ENCODE peak calls at places on chromosomes 6 and 20, in eight cellular contexts. One of them, this sample, is unnamed.

GRCh38 chr20:20628314-20628713 is 84.1 kb downstream of the RALGAPA2 start:
- DNase-seq in GM12878: no peak
- DNase-seq in AG09309: no peak
- DNase-seq in epithelial cell of esophagus: no peak
- DNase-seq in endothelial cell: no peak
- DNase-seq in stomach: no peak
- DNase-seq in H9: no peak
- DNase-seq in mammary epithelial cell: no peak
- DNase-seq in this sample: no peak

GRCh38 chr20:36572701-36573102 is 695 bp upstream of the TGIF2 start:
- DNase-seq in AG09309: no peak
- DNase-seq in stomach: peak; percentile 36
- DNase-seq in endothelial cell: peak; percentile 31
- DNase-seq in H9: peak; percentile 51
- DNase-seq in GM12878: no peak
- DNase-seq in epithelial cell of esophagus: peak; percentile 46
- DNase-seq in mammary epithelial cell: peak; percentile 24
- DNase-seq in this sample: no peak

GRCh38 chr20:11890331-11891080 is 27.2 kb upstream of the BTBD3 start:
- DNase-seq in endothelial cell: peak; percentile 93
- DNase-seq in epithelial cell of esophagus: peak; percentile 90
- DNase-seq in mammary epithelial cell: peak; percentile 84
- DNase-seq in stomach: peak; percentile 91
- DNase-seq in AG09309: peak; percentile 47
- DNase-seq in H9: peak; percentile 97
- DNase-seq in GM12878: peak; percentile 21
- DNase-seq in this sample: peak; percentile 97

GRCh38 chr6:21726676-21727075 is 133.1 kb downstream of the SOX4 start:
- DNase-seq in endothelial cell: no peak
- DNase-seq in H9: no peak
- DNase-seq in epithelial cell of esophagus: peak; percentile 21
- DNase-seq in GM12878: no peak
- DNase-seq in stomach: no peak
- DNase-seq in AG09309: no peak
- DNase-seq in mammary epithelial cell: no peak
- DNase-seq in this sample: no peak

GRCh38 chr6:19869464-19869863 is 32.3 kb downstream of the ID4 start:
- DNase-seq in mammary epithelial cell: no peak
- DNase-seq in H9: no peak
- DNase-seq in stomach: no peak
- DNase-seq in epithelial cell of esophagus: no peak
- DNase-seq in GM12878: no peak
- DNase-seq in AG09309: no peak
- DNase-seq in endothelial cell: no peak
- DNase-seq in this sample: peak; percentile 49

GRCh38 chr6:79946242-79946641 is 1.1 kb downstream of the ELOVL4 start:
- DNase-seq in H9: peak; percentile 47
- DNase-seq in AG09309: no peak
- DNase-seq in mammary epithelial cell: peak; percentile 11
- DNase-seq in epithelial cell of esophagus: peak; percentile 34
- DNase-seq in stomach: no peak
- DNase-seq in endothelial cell: peak; percentile 25
- DNase-seq in GM12878: no peak
- DNase-seq in this sample: peak; percentile 46

GRCh38 chr6:21634582-21634981 is 41.0 kb downstream of the SOX4 start:
- DNase-seq in stomach: no peak
- DNase-seq in GM12878: no peak
- DNase-seq in AG09309: peak; percentile 91
- DNase-seq in endothelial cell: no peak
- DNase-seq in mammary epithelial cell: peak; percentile 93
- DNase-seq in H9: no peak
- DNase-seq in epithelial cell of esophagus: peak; percentile 95
- DNase-seq in this sample: no peak

GRCh38 chr20:62123450-62124118 is 1.3 kb downstream of the LSM14B start:
- DNase-seq in stomach: no peak
- DNase-seq in H9: no peak
- DNase-seq in epithelial cell of esophagus: peak; percentile 56
- DNase-seq in AG09309: no peak
- DNase-seq in endothelial cell: no peak
- DNase-seq in GM12878: no peak
- DNase-seq in mammary epithelial cell: peak; percentile 22
- DNase-seq in this sample: no peak

GRCh38 chr6:119445666-119446622 is 96.4 kb upstream of the MAN1A1 start:
- DNase-seq in GM12878: no peak
- DNase-seq in mammary epithelial cell: peak; percentile 51
- DNase-seq in stomach: no peak
- DNase-seq in epithelial cell of esophagus: peak; percentile 75
- DNase-seq in H9: no peak
- DNase-seq in endothelial cell: no peak
- DNase-seq in AG09309: peak; percentile 42
- DNase-seq in this sample: no peak

GRCh38 chr6:17615794-17616193 is 15.7 kb downstream of the FAM8A1 start:
- DNase-seq in mammary epithelial cell: no peak
- DNase-seq in stomach: no peak
- DNase-seq in epithelial cell of esophagus: no peak
- DNase-seq in endothelial cell: no peak
- DNase-seq in H9: no peak
- DNase-seq in AG09309: no peak
- DNase-seq in GM12878: no peak
- DNase-seq in this sample: no peak

GRCh38 chr6:56657364-56657763 is 14.7 kb upstream of the DST start:
- DNase-seq in AG09309: no peak
- DNase-seq in endothelial cell: no peak
- DNase-seq in H9: no peak
- DNase-seq in stomach: no peak
- DNase-seq in GM12878: no peak
- DNase-seq in mammary epithelial cell: no peak
- DNase-seq in epithelial cell of esophagus: no peak
- DNase-seq in this sample: no peak

GRCh38 chr6:129748901-129749748 is 39.1 kb upstream of the ARHGAP18 start:
- DNase-seq in stomach: no peak
- DNase-seq in epithelial cell of esophagus: peak; percentile 80
- DNase-seq in mammary epithelial cell: peak; percentile 78
- DNase-seq in endothelial cell: no peak
- DNase-seq in AG09309: peak; percentile 48
- DNase-seq in H9: no peak
- DNase-seq in GM12878: no peak
- DNase-seq in this sample: no peak

GRCh38 chr6:35139924-35140524 is 1.1 kb downstream of the TCP11 start:
- DNase-seq in endothelial cell: peak; percentile 54
- DNase-seq in GM12878: peak; percentile 32
- DNase-seq in mammary epithelial cell: peak; percentile 36
- DNase-seq in stomach: peak; percentile 35
- DNase-seq in epithelial cell of esophagus: peak; percentile 70
- DNase-seq in H9: peak; percentile 45
- DNase-seq in AG09309: no peak
- DNase-seq in this sample: peak; percentile 72

GRCh38 chr6:24458134-24458533 is 31.2 kb downstream of the GPLD1 start:
- DNase-seq in endothelial cell: no peak
- DNase-seq in mammary epithelial cell: peak; percentile 22
- DNase-seq in H9: no peak
- DNase-seq in epithelial cell of esophagus: peak; percentile 72
- DNase-seq in stomach: no peak
- DNase-seq in GM12878: no peak
- DNase-seq in AG09309: no peak
- DNase-seq in this sample: no peak

GRCh38 chr6:32355018-32355417 is 16.7 kb downstream of the TSBP1 start:
- DNase-seq in endothelial cell: no peak
- DNase-seq in mammary epithelial cell: no peak
- DNase-seq in GM12878: no peak
- DNase-seq in stomach: no peak
- DNase-seq in AG09309: no peak
- DNase-seq in epithelial cell of esophagus: no peak
- DNase-seq in H9: no peak
- DNase-seq in this sample: no peak

GRCh38 chr20:52035498-52035897 is 156.1 kb downstream of the ZFP64 start:
- DNase-seq in GM12878: no peak
- DNase-seq in stomach: no peak
- DNase-seq in endothelial cell: no peak
- DNase-seq in H9: no peak
- DNase-seq in mammary epithelial cell: no peak
- DNase-seq in AG09309: no peak
- DNase-seq in epithelial cell of esophagus: no peak
- DNase-seq in this sample: no peak

GRCh38 chr6:34239240-34239825 is 2.7 kb downstream of the HMGA1 start:
- DNase-seq in H9: no peak
- DNase-seq in GM12878: no peak
- DNase-seq in stomach: no peak
- DNase-seq in AG09309: no peak
- DNase-seq in epithelial cell of esophagus: no peak
- DNase-seq in mammary epithelial cell: no peak
- DNase-seq in endothelial cell: no peak
- DNase-seq in this sample: peak; percentile 80

GRCh38 chr20:15711177-15711576 is 862.1 kb downstream of the KIF16B start:
- DNase-seq in H9: no peak
- DNase-seq in epithelial cell of esophagus: no peak
- DNase-seq in AG09309: no peak
- DNase-seq in endothelial cell: no peak
- DNase-seq in GM12878: no peak
- DNase-seq in stomach: no peak
- DNase-seq in mammary epithelial cell: no peak
- DNase-seq in this sample: no peak

GRCh38 chr6:1820165-1820564 is 210.4 kb downstream of the FOXC1 start:
- DNase-seq in epithelial cell of esophagus: no peak
- DNase-seq in stomach: no peak
- DNase-seq in mammary epithelial cell: no peak
- DNase-seq in H9: no peak
- DNase-seq in GM12878: no peak
- DNase-seq in endothelial cell: no peak
- DNase-seq in AG09309: peak; percentile 35
- DNase-seq in this sample: no peak

GRCh38 chr20:4724459-4725262 is 3.0 kb downstream of the PRND start:
- DNase-seq in stomach: no peak
- DNase-seq in GM12878: no peak
- DNase-seq in endothelial cell: no peak
- DNase-seq in AG09309: no peak
- DNase-seq in epithelial cell of esophagus: no peak
- DNase-seq in H9: no peak
- DNase-seq in mammary epithelial cell: no peak
- DNase-seq in this sample: no peak

GRCh38 chr6:45036101-45036500 is 292.0 kb upstream of the RUNX2 start:
- DNase-seq in H9: no peak
- DNase-seq in AG09309: no peak
- DNase-seq in mammary epithelial cell: no peak
- DNase-seq in endothelial cell: no peak
- DNase-seq in GM12878: no peak
- DNase-seq in epithelial cell of esophagus: no peak
- DNase-seq in stomach: no peak
- DNase-seq in this sample: no peak

GRCh38 chr6:52707963-52708680 is 37.2 kb downstream of the TMEM14A start:
- DNase-seq in stomach: no peak
- DNase-seq in AG09309: no peak
- DNase-seq in endothelial cell: no peak
- DNase-seq in GM12878: no peak
- DNase-seq in epithelial cell of esophagus: no peak
- DNase-seq in mammary epithelial cell: no peak
- DNase-seq in H9: no peak
- DNase-seq in this sample: no peak

GRCh38 chr6:138752017-138752416 is 21.6 kb upstream of the CCDC28A start:
- DNase-seq in GM12878: no peak
- DNase-seq in AG09309: no peak
- DNase-seq in endothelial cell: peak; percentile 4
- DNase-seq in mammary epithelial cell: no peak
- DNase-seq in H9: peak; percentile 40
- DNase-seq in stomach: no peak
- DNase-seq in epithelial cell of esophagus: no peak
- DNase-seq in this sample: no peak

GRCh38 chr6:45678063-45678620 is 300.4 kb upstream of the SUPT3H start:
- DNase-seq in GM12878: no peak
- DNase-seq in epithelial cell of esophagus: no peak
- DNase-seq in stomach: no peak
- DNase-seq in endothelial cell: no peak
- DNase-seq in AG09309: no peak
- DNase-seq in H9: no peak
- DNase-seq in mammary epithelial cell: no peak
- DNase-seq in this sample: no peak

GRCh38 chr6:137571854-137572253 is 77.7 kb upstream of the OLIG3 start:
- DNase-seq in H9: peak; percentile 57
- DNase-seq in stomach: peak; percentile 54
- DNase-seq in epithelial cell of esophagus: peak; percentile 60
- DNase-seq in GM12878: no peak
- DNase-seq in mammary epithelial cell: peak; percentile 32
- DNase-seq in endothelial cell: peak; percentile 63
- DNase-seq in AG09309: no peak
- DNase-seq in this sample: peak; percentile 47
- TF ChIP-seq CTCF in H9: peak; percentile 80
- TF ChIP-seq CTCF in stomach: peak; percentile 57
- TF ChIP-seq CTCF in epithelial cell of esophagus: peak; percentile 80
- TF ChIP-seq CTCF in GM12878: peak; percentile 79
- TF ChIP-seq CTCF in mammary epithelial cell: peak; percentile 77
- TF ChIP-seq CTCF in endothelial cell: peak; percentile 84
- TF ChIP-seq CTCF in AG09309: peak; percentile 60
- TF ChIP-seq CTCF in this sample: peak; percentile 53

GRCh38 chr20:46334423-46334978 is 26.2 kb upstream of the CDH22 start:
- DNase-seq in AG09309: no peak
- DNase-seq in mammary epithelial cell: no peak
- DNase-seq in stomach: no peak
- DNase-seq in GM12878: no peak
- DNase-seq in endothelial cell: no peak
- DNase-seq in epithelial cell of esophagus: no peak
- DNase-seq in H9: no peak
- DNase-seq in this sample: no peak
- TF ChIP-seq CTCF in AG09309: no peak
- TF ChIP-seq CTCF in mammary epithelial cell: no peak
- TF ChIP-seq CTCF in stomach: no peak
- TF ChIP-seq CTCF in GM12878: no peak
- TF ChIP-seq CTCF in endothelial cell: no peak
- TF ChIP-seq CTCF in epithelial cell of esophagus: no peak
- TF ChIP-seq CTCF in H9: no peak
- TF ChIP-seq CTCF in this sample: no peak

DNA sequence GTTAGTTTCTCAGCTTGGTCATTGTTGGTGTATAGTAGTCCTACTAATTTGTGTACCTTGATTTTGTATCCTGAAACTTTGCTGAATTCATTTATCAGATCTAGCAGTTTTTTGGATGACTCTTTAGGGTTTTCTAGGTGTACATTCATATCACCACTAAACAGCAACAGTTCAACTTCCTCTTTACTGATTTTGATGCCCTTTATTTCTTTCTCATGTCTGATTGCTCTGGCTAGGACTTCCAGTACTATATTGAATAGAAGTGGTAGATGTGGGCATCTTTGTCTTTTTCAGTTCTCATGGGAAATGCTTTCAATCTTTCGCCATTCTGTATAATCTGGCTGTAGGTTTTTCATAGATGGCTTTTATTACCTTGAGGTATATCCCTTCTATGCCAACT is 61.3 kb upstream of the HEY2 start:
- DNase-seq in epithelial cell of esophagus: no peak
- DNase-seq in stomach: no peak
- DNase-seq in GM12878: no peak
- DNase-seq in AG09309: no peak
- DNase-seq in endothelial cell: no peak
- DNase-seq in H9: no peak
- DNase-seq in mammary epithelial cell: no peak
- DNase-seq in this sample: no peak
- TF ChIP-seq CTCF in epithelial cell of esophagus: no peak
- TF ChIP-seq CTCF in stomach: no peak
- TF ChIP-seq CTCF in GM12878: no peak
- TF ChIP-seq CTCF in AG09309: no peak
- TF ChIP-seq CTCF in endothelial cell: no peak
- TF ChIP-seq CTCF in H9: no peak
- TF ChIP-seq CTCF in mammary epithelial cell: no peak
- TF ChIP-seq CTCF in this sample: no peak

GRCh38 chr20:22684763-22685443 is 100.5 kb upstream of the FOXA2 start:
- DNase-seq in AG09309: no peak
- DNase-seq in stomach: no peak
- DNase-seq in H9: no peak
- DNase-seq in endothelial cell: peak; percentile 47
- DNase-seq in mammary epithelial cell: no peak
- DNase-seq in GM12878: no peak
- DNase-seq in epithelial cell of esophagus: peak; percentile 51
- DNase-seq in this sample: no peak
- TF ChIP-seq CTCF in AG09309: no peak
- TF ChIP-seq CTCF in stomach: no peak
- TF ChIP-seq CTCF in H9: peak; percentile 30
- TF ChIP-seq CTCF in endothelial cell: no peak
- TF ChIP-seq CTCF in mammary epithelial cell: peak; percentile 45
- TF ChIP-seq CTCF in GM12878: no peak
- TF ChIP-seq CTCF in epithelial cell of esophagus: peak; percentile 49
- TF ChIP-seq CTCF in this sample: no peak